ENCODE peak calls at places on chromosomes 2 and 18, in six cellular contexts. D, A, X, N, S and O are unnamed samples.

GRCh38 chr2:441258-442023 is 153.6 kb upstream of the ALKAL2 start:
- DNase-seq in D (no peak), A (no peak), X (no peak), N (no peak), S (no peak), O (no peak)

GRCh38 chr2:195586062-195586713 is 70.8 kb upstream of the SLC39A10 start:
- DNase-seq in D (no peak), A (no peak), X (no peak), N (no peak), S (no peak), O (no peak)

GRCh38 chr2:8684885-8685696 is 3.2 kb downstream of the ID2 start:
- DNase-seq in D (peak), A (peak), X (peak), N (peak), S (peak), O (no peak)

GRCh38 chr2:187037310-187037709 is 188.3 kb upstream of the ZSWIM2 start:
- DNase-seq in D (no peak), A (no peak), X (no peak), N (no peak), S (no peak), O (no peak)

GRCh38 chr2:72130671-72131360 is 16.8 kb downstream of the CYP26B1 start:
- DNase-seq in D (no peak), A (no peak), X (no peak), N (no peak), S (no peak), O (peak)

GRCh38 chr18:5630057-5630765 is 86.4 kb upstream of the EPB41L3 start:
- DNase-seq in D (no peak), A (peak), X (peak), N (peak), S (no peak), O (peak)

GRCh38 chr2:15968280-15969178 is 28.2 kb downstream of the MYCN start:
- DNase-seq in D (no peak), A (no peak), X (no peak), N (no peak), S (no peak), O (no peak)

GRCh38 chr2:109294523-109294922 is 165.5 kb downstream of the SH3RF3 start:
- DNase-seq in D (no peak), A (no peak), X (no peak), N (no peak), S (no peak), O (no peak)

GRCh38 chr2:54605836-54606235 is 117.6 kb upstream of the EML6 start:
- DNase-seq in D (peak), A (peak), X (no peak), N (no peak), S (no peak), O (no peak)

GRCh38 chr18:63787673-63788072 is 12.5 kb downstream of the SERPINB7 start:
- DNase-seq in D (no peak), A (no peak), X (no peak), N (no peak), S (no peak), O (no peak)

GRCh38 chr2:239902749-239903201 is 122.4 kb downstream of the NDUFA10 start:
- DNase-seq in D (no peak), A (no peak), X (no peak), N (peak), S (no peak), O (no peak)

GRCh38 chr2:27765621-27766286 is 5.8 kb upstream of the MRPL33 start:
- DNase-seq in D (no peak), A (peak), X (peak), N (peak), S (peak), O (no peak)

GRCh38 chr2:26628561-26629345 is 12.4 kb downstream of the CIB4 start:
- DNase-seq in D (no peak), A (no peak), X (peak), N (peak), S (no peak), O (no peak)

GRCh38 chr2:43276962-43277383 is 50.6 kb upstream of the ZFP36L2 start:
- DNase-seq in D (no peak), A (peak), X (no peak), N (no peak), S (no peak), O (no peak)

GRCh38 chr2:37472959-37473358 is 128.5 kb downstream of the QPCT start:
- DNase-seq in D (peak), A (peak), X (no peak), N (no peak), S (no peak), O (no peak)

GRCh38 chr2:890791-891190 is 59.9 kb upstream of the SNTG2 start:
- DNase-seq in D (peak), A (no peak), X (no peak), N (no peak), S (no peak), O (no peak)

DNA sequence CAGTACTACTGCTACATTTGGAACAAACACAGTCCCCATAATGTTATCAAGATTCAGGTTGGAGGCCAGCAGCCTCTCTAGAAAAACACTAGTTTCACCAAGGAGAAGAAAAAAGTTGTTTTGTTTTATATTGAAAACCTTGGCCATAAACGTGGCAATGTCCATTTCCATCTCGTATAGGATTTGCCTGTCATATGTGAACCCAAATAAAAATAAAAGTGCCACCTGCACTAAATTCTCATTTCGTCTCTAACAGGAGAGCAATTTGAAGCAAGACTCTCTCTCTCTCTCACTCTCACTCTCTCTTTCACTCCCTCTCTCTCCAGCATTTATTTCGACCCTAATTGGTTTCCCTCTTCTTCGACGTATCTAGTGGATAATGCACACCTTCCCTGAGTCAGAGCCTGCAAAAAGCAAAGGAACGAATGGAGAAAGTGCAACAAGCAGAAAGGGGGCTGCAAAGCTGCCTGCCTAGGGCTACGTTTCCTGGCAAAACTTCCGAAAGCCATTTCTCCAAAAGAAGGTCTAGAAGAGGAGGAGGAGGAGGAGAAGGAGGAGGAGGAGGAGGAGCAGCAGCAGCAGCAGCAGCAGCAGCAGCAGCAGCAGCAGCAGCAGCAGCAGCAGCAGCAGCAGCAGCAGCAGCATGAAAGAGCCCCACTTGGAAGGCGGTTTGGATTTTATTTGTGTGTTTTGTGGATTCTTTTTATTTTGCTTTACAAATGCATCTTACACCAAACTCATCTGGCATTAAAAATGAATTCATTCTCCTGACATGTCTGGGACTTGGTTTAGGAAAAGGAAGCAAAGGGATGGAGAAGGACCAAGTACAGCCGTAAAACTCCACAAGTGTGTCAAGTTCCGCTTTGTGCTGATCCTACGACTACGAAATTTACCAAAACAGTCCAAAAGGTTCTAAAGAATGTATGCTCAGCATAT is 2.1 kb downstream of the TCF4 start:
- DNase-seq in D (peak), A (peak), X (no peak), N (no peak), S (no peak), O (no peak)
- H3K4me3 ChIP-seq in D (peak), A (peak), X (peak), N (no peak), S (no peak), O (peak)

GRCh38 chr2:238239552-238239871 is 326 bp downstream of the HES6 start:
- DNase-seq in D (no peak), A (no peak), X (no peak), N (no peak), S (peak), O (no peak)

GRCh38 chr2:238237441-238237840 is 2.4 kb downstream of the HES6 start:
- DNase-seq in D (no peak), A (no peak), X (no peak), N (peak), S (no peak), O (no peak)

GRCh38 chr2:238239872-238240760 is at the start of gene HES6:
- DNase-seq in D (peak), A (peak), X (peak), N (peak), S (peak), O (peak)

GRCh38 chr2:238238311-238238765 is 1.5 kb downstream of the HES6 start:
- DNase-seq in D (no peak), A (no peak), X (no peak), N (peak), S (no peak), O (no peak)

DNA sequence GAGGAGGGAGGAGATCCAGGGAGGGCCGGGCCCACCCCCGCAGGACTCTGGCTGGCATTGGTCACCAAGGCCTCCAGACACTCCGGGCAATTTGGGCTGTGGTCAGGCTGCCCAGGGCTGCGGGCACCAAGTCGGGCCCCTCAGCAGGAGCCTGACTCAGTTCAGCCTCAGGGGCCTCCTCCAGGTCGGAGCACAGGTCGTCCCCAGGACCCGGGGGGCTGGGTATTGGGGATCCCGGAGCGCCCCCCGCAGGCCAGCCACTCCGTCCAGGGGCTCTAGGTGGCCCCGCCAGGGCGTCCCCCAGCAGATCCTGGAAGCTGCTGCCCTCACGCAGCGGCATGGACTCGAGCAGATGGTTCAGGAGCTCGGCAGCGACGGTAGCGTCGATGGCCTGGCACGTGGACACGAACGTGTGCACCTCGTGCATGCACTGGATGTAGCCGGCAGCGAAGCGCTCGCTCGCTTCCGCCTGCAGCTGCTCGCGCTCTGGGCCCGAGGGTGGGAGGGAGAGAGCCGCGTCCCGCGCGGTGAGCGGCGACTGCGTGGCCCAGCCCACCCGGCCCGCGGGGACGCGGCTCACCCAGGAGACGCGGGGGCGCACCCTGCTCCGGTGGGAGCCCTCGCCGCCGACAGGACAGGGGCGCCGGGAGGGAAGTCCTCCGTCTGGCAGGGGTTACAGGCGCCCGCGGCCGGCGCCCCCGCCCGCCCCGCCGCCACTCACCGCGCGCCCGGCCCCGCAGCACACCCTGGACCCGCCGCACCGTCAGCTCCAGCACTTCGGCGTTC is 879 bp downstream of the HES6 start:
- DNase-seq in D (no peak), A (no peak), X (no peak), N (peak), S (peak), O (no peak)
- H3K4me3 ChIP-seq in D (peak), A (peak), X (no peak), N (peak), S (peak), O (peak)

GRCh38 chr2:205025580-205026240 is 480.4 kb downstream of the PARD3B start:
- DNase-seq in D (no peak), A (peak), X (no peak), N (no peak), S (no peak), O (no peak)
- H3K4me3 ChIP-seq in D (no peak), A (no peak), X (no peak), N (no peak), S (no peak), O (no peak)

GRCh38 chr18:2982452-2983172 is 30.3 kb downstream of the LPIN2 start:
- DNase-seq in D (no peak), A (peak), X (peak), N (no peak), S (no peak), O (no peak)
- H3K4me3 ChIP-seq in D (peak), A (no peak), X (peak), N (no peak), S (peak), O (no peak)

GRCh38 chr18:35969676-35970075 is 2.8 kb upstream of the RMP24 start:
- DNase-seq in D (no peak), A (no peak), X (no peak), N (no peak), S (no peak), O (no peak)
- H3K4me3 ChIP-seq in D (no peak), A (no peak), X (no peak), N (no peak), S (no peak), O (no peak)

DNA sequence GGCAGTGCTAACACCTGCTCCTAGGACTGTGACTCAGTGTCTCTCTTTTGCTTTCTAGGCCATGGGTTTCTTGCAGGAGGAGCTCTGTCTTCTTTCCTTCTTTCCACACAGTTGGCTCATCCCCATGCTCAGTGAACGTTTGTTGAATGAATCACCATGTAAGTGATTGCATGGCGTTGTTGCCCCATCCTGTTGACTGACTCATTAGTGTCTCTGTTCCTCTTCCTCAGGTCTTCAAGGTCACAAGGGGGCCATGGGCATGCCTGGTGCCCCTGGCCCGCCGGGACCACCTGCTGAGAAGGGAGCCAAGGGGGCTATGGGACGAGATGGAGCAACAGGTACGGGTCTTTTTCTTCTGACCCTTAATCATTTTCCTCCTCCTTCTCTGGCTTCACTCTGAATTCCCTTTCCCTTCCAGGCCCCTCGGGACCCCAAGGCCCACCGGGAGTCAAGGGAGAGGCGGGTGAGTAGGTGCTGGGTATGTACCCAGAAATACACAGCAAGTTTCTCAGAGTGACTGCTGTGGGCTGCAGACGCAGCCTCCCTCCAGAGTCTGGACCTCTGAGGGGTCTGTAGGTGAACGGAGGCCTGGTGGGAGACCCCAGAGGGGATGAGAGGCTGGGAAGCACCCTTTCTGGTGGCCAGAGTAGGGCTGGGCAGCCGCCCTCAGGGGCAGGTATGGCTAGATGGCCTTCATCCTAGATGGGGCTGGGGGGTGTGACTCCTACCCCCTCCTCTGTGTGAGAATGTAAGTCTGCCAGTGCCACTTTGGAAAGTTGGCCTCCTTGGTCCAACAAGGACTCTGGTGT is 32.3 kb downstream of the MARCO start:
- DNase-seq in D (peak), A (peak), X (no peak), N (no peak), S (no peak), O (peak)
- H3K4me3 ChIP-seq in D (no peak), A (no peak), X (no peak), N (no peak), S (no peak), O (no peak)

GRCh38 chr2:223051580-223052375 is at the start of gene KCNE4:
- DNase-seq in D (peak), A (peak), X (no peak), N (no peak), S (no peak), O (peak)

GRCh38 chr2:223050188-223050587 is 1.8 kb upstream of the KCNE4 start:
- DNase-seq in D (peak), A (no peak), X (no peak), N (no peak), S (no peak), O (no peak)

GRCh38 chr2:223052710-223053261 is 796 bp downstream of the KCNE4 start:
- DNase-seq in D (peak), A (peak), X (peak), N (no peak), S (no peak), O (no peak)

GRCh38 chr2:223049356-223049755 is 2.6 kb upstream of the KCNE4 start:
- DNase-seq in D (no peak), A (no peak), X (no peak), N (no peak), S (no peak), O (no peak)

GRCh38 chr2:223050900-223051299 is 1.1 kb upstream of the KCNE4 start:
- DNase-seq in D (peak), A (peak), X (no peak), N (no peak), S (no peak), O (peak)
- H3K4me3 ChIP-seq in D (peak), A (no peak), X (no peak), N (no peak), S (no peak), O (peak)